ENCODE peak calls at places on chromosomes 4 and X, in four cellular contexts. O, F, X and Z are unnamed samples.

GRCh38 chr4:12172198-12172970 is 743.7 kb upstream of the HS3ST1 start:
- DNase-seq in O (no peak), F (no peak), X (no peak), Z (no peak)

GRCh38 chr4:93776386-93777080 is 52.0 kb upstream of the ATOH1 start:
- DNase-seq in O (no peak), F (no peak), X (no peak), Z (peak)

GRCh38 chrX:109186939-109187338 is 294.9 kb downstream of the GUCY2F start:
- DNase-seq in O (no peak), F (no peak), X (no peak), Z (no peak)

GRCh38 chr4:107619065-107619464 is 101.0 kb downstream of the PAPSS1 start:
- DNase-seq in O (no peak), F (no peak), X (no peak), Z (no peak)

GRCh38 chr4:152850377-152850776 is 70.6 kb downstream of the ARFIP1 start:
- DNase-seq in O (peak), F (no peak), X (no peak), Z (no peak)

GRCh38 chr4:86918539-86919072 is 16.2 kb upstream of the AFF1 start:
- DNase-seq in O (no peak), F (peak), X (no peak), Z (no peak)

GRCh38 chr4:46211406-46211805 is 87.6 kb upstream of the GABRG1 start:
- DNase-seq in O (no peak), F (no peak), X (no peak), Z (no peak)

GRCh38 chr4:110619401-110620247 is 3.3 kb downstream of the PITX2 start:
- DNase-seq in O (no peak), F (no peak), X (no peak), Z (no peak)

GRCh38 chr4:123325241-123325681 is 71.3 kb upstream of the SPRY1 start:
- DNase-seq in O (no peak), F (no peak), X (no peak), Z (no peak)

GRCh38 chr4:6538586-6538985 is 36.4 kb upstream of the MAN2B2 start:
- DNase-seq in O (no peak), F (no peak), X (no peak), Z (no peak)

GRCh38 chr4:75705198-75705712 is 19.1 kb upstream of the USO1 start:
- DNase-seq in O (no peak), F (no peak), X (no peak), Z (no peak)

GRCh38 chr4:5165419-5166369 is 114.4 kb downstream of the STK32B start:
- DNase-seq in O (no peak), F (no peak), X (no peak), Z (peak)

GRCh38 chrX:147899715-147900114 is 12.0 kb upstream of the FMR1 start:
- DNase-seq in O (no peak), F (no peak), X (no peak), Z (no peak)

GRCh38 chr4:52425751-52426326 is 233.3 kb downstream of the USP46 start:
- DNase-seq in O (no peak), F (no peak), X (peak), Z (no peak)

GRCh38 chrX:15464704-15465103 is 28.4 kb downstream of the PIR start:
- DNase-seq in O (no peak), F (no peak), X (no peak), Z (no peak)

GRCh38 chr4:146179784-146180405 is 4.4 kb downstream of the LSM6 start:
- DNase-seq in O (no peak), F (no peak), X (no peak), Z (no peak)

DNA sequence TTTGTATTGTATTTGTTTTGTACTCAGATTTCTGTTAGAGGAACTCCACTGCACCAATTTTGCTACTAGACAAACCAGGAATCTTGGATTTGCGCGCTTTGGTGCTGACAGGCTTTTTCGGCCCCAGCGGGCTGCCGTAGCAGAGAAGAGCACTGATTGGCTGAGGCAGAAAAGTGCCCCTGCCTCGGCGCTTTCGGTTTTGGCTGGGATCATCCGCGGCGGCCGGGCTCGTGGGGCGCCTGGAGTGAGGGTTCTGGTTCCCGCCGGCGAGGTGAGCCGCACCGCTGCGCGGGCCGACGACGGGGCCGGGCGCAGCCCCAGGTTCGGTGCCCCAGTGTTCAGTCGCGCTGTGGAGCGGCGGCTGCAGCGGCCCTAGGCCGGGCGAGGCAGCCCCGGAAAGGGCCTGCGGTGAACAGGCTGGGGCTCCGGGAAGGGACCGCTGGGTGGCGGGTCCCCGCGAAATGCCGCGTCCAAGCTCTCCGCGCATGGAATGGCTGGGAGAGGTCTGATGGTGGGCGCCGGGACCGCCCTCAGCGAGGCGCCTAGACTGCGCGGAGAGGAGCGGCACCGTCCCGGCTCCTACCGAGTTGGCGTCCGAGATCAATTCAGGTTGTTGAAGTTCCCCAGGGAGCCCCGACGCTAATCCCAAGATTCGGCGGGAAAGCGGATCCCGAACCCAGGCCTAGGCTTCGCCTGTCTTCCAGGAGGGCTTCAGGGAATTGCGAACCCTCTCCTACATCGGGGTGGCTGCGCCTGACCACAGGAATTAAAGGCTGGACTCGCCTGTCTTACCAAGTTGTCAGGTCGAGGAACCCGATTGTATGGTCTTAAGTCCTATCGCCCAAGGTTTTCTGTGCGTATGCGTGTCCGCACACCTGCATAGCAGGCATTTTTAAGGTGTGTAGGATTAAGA is at the start of gene LSM6:
- DNase-seq in O (peak), F (peak), X (peak), Z (peak)
- TF ChIP-seq POLR2A in O (peak), F (peak), X (peak), Z (peak)

DNA sequence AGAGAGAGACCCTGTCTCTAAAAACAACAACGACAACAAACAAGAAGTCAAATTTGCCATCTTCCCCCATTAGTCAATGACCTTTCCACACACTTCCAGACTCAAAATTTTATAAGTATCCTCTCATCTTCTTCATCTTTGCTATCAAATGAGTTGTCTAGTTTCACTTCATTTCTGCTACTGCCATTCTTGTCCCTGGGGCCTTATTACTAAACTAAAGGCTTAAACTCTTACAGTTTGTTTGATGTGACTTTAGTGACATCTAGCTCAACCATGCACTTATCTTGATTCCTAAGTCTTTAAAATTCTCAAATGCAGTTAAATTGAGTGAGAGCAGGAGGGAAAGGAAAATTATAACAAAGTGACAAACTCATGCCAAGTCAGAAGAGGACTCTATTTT is 271.8 kb upstream of the GK2 start:
- DNase-seq in O (no peak), F (no peak), X (no peak), Z (no peak)
- TF ChIP-seq POLR2A in O (no peak), F (no peak), X (no peak), Z (no peak)

GRCh38 chrX:153905481-153906095 is 1.1 kb downstream of the AVPR2 start:
- DNase-seq in O (no peak), F (no peak), X (no peak), Z (no peak)

GRCh38 chrX:153903991-153904957 is at the start of gene AVPR2:
- DNase-seq in O (no peak), F (no peak), X (no peak), Z (no peak)

GRCh38 chrX:153902388-153902787 is 2.1 kb upstream of the AVPR2 start:
- DNase-seq in O (no peak), F (no peak), X (no peak), Z (no peak)

GRCh38 chrX:153901753-153902140 is 2.7 kb upstream of the AVPR2 start:
- DNase-seq in O (no peak), F (no peak), X (no peak), Z (no peak)

DNA sequence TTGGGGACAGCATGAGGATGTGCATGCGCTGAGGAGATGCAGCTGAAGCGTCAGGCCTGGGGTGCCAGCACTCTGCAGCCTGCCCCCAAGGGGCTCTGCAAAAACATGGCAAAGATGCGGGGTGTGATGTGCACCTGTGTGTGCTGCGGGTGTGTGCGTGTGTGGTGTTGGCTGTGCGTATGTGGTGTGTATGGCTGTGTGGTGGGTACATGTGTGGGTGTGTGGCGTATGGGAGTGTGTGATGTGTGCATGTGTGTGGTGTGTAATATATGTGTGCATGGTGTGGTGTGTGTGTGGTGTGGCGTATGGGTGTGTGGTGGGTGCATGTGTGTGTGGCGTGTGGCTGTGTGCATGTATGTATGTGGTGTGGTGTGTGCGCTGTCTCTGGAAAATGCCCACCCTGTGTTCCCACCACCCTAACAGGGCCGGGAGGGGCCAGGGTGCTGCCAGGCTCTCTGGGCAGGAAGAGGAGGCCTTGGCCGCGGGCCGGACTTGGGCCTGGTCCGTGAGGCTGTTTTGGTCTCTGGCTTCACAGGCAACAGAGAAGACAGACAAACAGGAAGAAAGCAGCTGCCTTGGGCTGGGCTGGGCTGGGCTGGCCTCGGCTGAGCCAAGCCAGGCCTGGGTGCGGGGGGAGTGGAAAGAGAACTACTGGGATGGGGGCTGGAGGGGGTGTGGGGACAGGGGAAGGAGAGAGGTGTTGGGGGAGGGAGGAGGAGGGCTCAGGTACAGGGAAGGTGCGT is 1.1 kb upstream of the AVPR2 start:
- DNase-seq in O (no peak), F (no peak), X (no peak), Z (no peak)
- TF ChIP-seq POLR2A in O (no peak), F (no peak), X (no peak), Z (no peak)

GRCh38 chrX:51742586-51742985 is 656 bp upstream of the GSPT2 start:
- DNase-seq in O (no peak), F (no peak), X (no peak), Z (no peak)

GRCh38 chrX:51747671-51748070 is 4.4 kb downstream of the GSPT2 start:
- DNase-seq in O (no peak), F (no peak), X (no peak), Z (no peak)

GRCh38 chrX:51743179-51743957 is at the start of gene GSPT2:
- DNase-seq in O (peak), F (peak), X (peak), Z (peak)
- TF ChIP-seq POLR2A in O (no peak), F (peak), X (no peak), Z (peak)

DNA sequence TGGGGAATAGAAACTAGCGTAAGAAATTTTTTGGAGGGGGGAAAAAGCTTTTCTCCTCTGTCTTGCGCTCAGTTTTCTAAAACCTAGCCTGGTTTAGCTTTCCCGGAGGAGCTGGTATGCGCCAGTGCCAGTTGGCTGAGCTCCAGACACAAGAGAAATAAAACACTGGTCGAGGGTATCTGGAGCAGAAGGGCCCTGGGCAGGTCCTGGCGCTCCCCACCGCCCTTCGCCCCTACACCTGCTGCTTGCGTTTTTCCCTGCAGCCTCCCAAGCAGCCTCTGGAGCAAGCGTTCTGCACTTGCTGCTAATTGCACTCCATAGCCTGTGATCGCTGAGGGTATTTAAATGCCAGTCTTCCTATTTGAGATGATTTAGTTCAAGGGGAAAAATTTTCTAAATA is 816 bp downstream of the EREG start:
- DNase-seq in O (no peak), F (no peak), X (peak), Z (no peak)
- TF ChIP-seq POLR2A in O (no peak), F (no peak), X (no peak), Z (no peak)

GRCh38 chr4:81565137-81565870 is 93.6 kb upstream of the RASGEF1B start:
- DNase-seq in O (peak), F (no peak), X (peak), Z (no peak)
- TF ChIP-seq POLR2A in O (no peak), F (no peak), X (no peak), Z (no peak)